ENCODE peak calls at places on chromosome 20, in five cellular contexts. One of them, this sample, is unnamed.
A peak's percentile ranks its signal among the peaks of the same experiment; 100 is the strongest.

GRCh38 chr20:1338801-1339200 is 9.9 kb upstream of the SDCBP2 start:
- DNase-seq in right atrium auricular region: peak; percentile 40
- DNase-seq in kidney: no peak
- DNase-seq in fibroblast of mammary gland: no peak
- DNase-seq in heart left ventricle: no peak
- DNase-seq in this sample: no peak

GRCh38 chr20:9211016-9211760 is 142.3 kb downstream of the PLCB4 start:
- DNase-seq in right atrium auricular region: no peak
- DNase-seq in kidney: no peak
- DNase-seq in fibroblast of mammary gland: no peak
- DNase-seq in heart left ventricle: no peak
- DNase-seq in this sample: no peak

GRCh38 chr20:48821261-48821910 is 6.4 kb downstream of the PREX1 start:
- DNase-seq in right atrium auricular region: no peak
- DNase-seq in kidney: no peak
- DNase-seq in fibroblast of mammary gland: no peak
- DNase-seq in heart left ventricle: no peak
- DNase-seq in this sample: no peak

GRCh38 chr20:61733891-61734732 is 331.6 kb downstream of the TAF4 start:
- DNase-seq in right atrium auricular region: no peak
- DNase-seq in kidney: peak; percentile 54
- DNase-seq in fibroblast of mammary gland: no peak
- DNase-seq in heart left ventricle: no peak
- DNase-seq in this sample: no peak

GRCh38 chr20:44701116-44701865 is 13.9 kb upstream of the CCN5 start:
- DNase-seq in right atrium auricular region: no peak
- DNase-seq in kidney: peak; percentile 79
- DNase-seq in fibroblast of mammary gland: peak; percentile 63
- DNase-seq in heart left ventricle: no peak
- DNase-seq in this sample: peak; percentile 61

GRCh38 chr20:51884561-51884960 is 82.2 kb upstream of the SALL4 start:
- DNase-seq in right atrium auricular region: no peak
- DNase-seq in kidney: no peak
- DNase-seq in fibroblast of mammary gland: peak; percentile 34
- DNase-seq in heart left ventricle: no peak
- DNase-seq in this sample: peak; percentile 28

GRCh38 chr20:50276119-50277063 is 85.8 kb downstream of the CEBPB start:
- DNase-seq in right atrium auricular region: no peak
- DNase-seq in kidney: peak; percentile 58
- DNase-seq in fibroblast of mammary gland: no peak
- DNase-seq in heart left ventricle: no peak
- DNase-seq in this sample: no peak

GRCh38 chr20:57785061-57785460 is 75.2 kb upstream of the PMEPA1 start:
- DNase-seq in right atrium auricular region: no peak
- DNase-seq in kidney: no peak
- DNase-seq in fibroblast of mammary gland: no peak
- DNase-seq in heart left ventricle: no peak
- DNase-seq in this sample: no peak

GRCh38 chr20:11786108-11786507 is 131.6 kb upstream of the BTBD3 start:
- DNase-seq in right atrium auricular region: no peak
- DNase-seq in kidney: no peak
- DNase-seq in fibroblast of mammary gland: no peak
- DNase-seq in heart left ventricle: no peak
- DNase-seq in this sample: no peak

GRCh38 chr20:4605166-4605565 is 116.5 kb upstream of the PRND start:
- DNase-seq in right atrium auricular region: no peak
- DNase-seq in kidney: no peak
- DNase-seq in fibroblast of mammary gland: no peak
- DNase-seq in heart left ventricle: no peak
- DNase-seq in this sample: no peak

GRCh38 chr20:4603724-4604123 is 118.0 kb upstream of the PRND start:
- DNase-seq in right atrium auricular region: no peak
- DNase-seq in kidney: no peak
- DNase-seq in fibroblast of mammary gland: peak; percentile 34
- DNase-seq in heart left ventricle: no peak
- DNase-seq in this sample: peak; percentile 13

GRCh38 chr20:4604580-4604979 is 117.1 kb upstream of the PRND start:
- DNase-seq in right atrium auricular region: no peak
- DNase-seq in kidney: no peak
- DNase-seq in fibroblast of mammary gland: no peak
- DNase-seq in heart left ventricle: no peak
- DNase-seq in this sample: no peak

GRCh38 chr20:4601630-4602296 is 119.9 kb upstream of the PRND start:
- DNase-seq in right atrium auricular region: no peak
- DNase-seq in kidney: peak; percentile 71
- DNase-seq in fibroblast of mammary gland: no peak
- DNase-seq in heart left ventricle: peak; percentile 82
- DNase-seq in this sample: no peak

DNA sequence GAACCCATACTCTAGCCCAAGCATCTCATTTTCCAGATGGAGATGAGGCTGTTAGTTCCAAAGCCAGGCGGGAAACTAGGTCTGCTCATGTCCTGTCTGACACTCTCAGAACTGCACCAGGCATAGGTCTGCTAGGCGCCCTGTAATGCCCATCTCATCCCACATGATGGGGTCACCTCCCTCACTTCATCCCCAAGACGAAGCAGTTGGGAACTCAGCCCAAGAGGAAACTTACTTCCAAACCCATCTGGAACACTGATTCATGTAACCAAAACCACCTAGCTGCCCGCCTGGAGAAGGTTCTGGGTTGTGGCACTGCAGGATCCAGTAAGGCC is 119.4 kb upstream of the PRND start:
- DNase-seq in right atrium auricular region: no peak
- DNase-seq in kidney: no peak
- DNase-seq in fibroblast of mammary gland: peak; percentile 45
- DNase-seq in heart left ventricle: no peak
- DNase-seq in this sample: no peak
- TF ChIP-seq CTCF in right atrium auricular region: no peak
- TF ChIP-seq CTCF in kidney: no peak
- TF ChIP-seq CTCF in fibroblast of mammary gland: no peak
- TF ChIP-seq CTCF in heart left ventricle: no peak
- TF ChIP-seq CTCF in this sample: no peak

GRCh38 chr20:34709836-34710567 is 5.9 kb downstream of the TP53INP2 start:
- DNase-seq in right atrium auricular region: peak; percentile 67
- DNase-seq in kidney: peak; percentile 84
- DNase-seq in fibroblast of mammary gland: peak; percentile 53
- DNase-seq in heart left ventricle: peak; percentile 47
- DNase-seq in this sample: peak; percentile 60

GRCh38 chr20:34710568-34710839 is 6.4 kb downstream of the TP53INP2 start:
- DNase-seq in right atrium auricular region: no peak
- DNase-seq in kidney: no peak
- DNase-seq in fibroblast of mammary gland: no peak
- DNase-seq in heart left ventricle: no peak
- DNase-seq in this sample: no peak

GRCh38 chr20:34710861-34711574 is 6.9 kb downstream of the TP53INP2 start:
- DNase-seq in right atrium auricular region: no peak
- DNase-seq in kidney: no peak
- DNase-seq in fibroblast of mammary gland: no peak
- DNase-seq in heart left ventricle: no peak
- DNase-seq in this sample: no peak

GRCh38 chr20:34708621-34709043 is 4.5 kb downstream of the TP53INP2 start:
- DNase-seq in right atrium auricular region: peak; percentile 67
- DNase-seq in kidney: peak; percentile 76
- DNase-seq in fibroblast of mammary gland: peak; percentile 45
- DNase-seq in heart left ventricle: peak; percentile 42
- DNase-seq in this sample: peak; percentile 56

GRCh38 chr20:34709044-34709835 is 5.1 kb downstream of the TP53INP2 start:
- DNase-seq in right atrium auricular region: peak; percentile 82
- DNase-seq in kidney: peak; percentile 94
- DNase-seq in fibroblast of mammary gland: peak; percentile 75
- DNase-seq in heart left ventricle: peak; percentile 82
- DNase-seq in this sample: peak; percentile 75
- H3K4me3 ChIP-seq in right atrium auricular region: peak overlapping the region; percentile 48
- H3K4me3 ChIP-seq in kidney: peak overlapping the region; percentile 59
- H3K4me3 ChIP-seq in fibroblast of mammary gland: peak overlapping the region; percentile 67
- H3K4me3 ChIP-seq in heart left ventricle: peak overlapping the region; percentile 67
- H3K4me3 ChIP-seq in this sample: peak overlapping the region; percentile 73

GRCh38 chr20:12838261-12838866 is 170.4 kb upstream of the SPTLC3 start:
- DNase-seq in right atrium auricular region: no peak
- DNase-seq in kidney: no peak
- DNase-seq in fibroblast of mammary gland: no peak
- DNase-seq in heart left ventricle: no peak
- DNase-seq in this sample: no peak
- TF ChIP-seq CTCF in right atrium auricular region: no peak
- TF ChIP-seq CTCF in kidney: no peak
- TF ChIP-seq CTCF in fibroblast of mammary gland: no peak
- TF ChIP-seq CTCF in heart left ventricle: peak; percentile 14
- TF ChIP-seq CTCF in this sample: peak; percentile 21

DNA sequence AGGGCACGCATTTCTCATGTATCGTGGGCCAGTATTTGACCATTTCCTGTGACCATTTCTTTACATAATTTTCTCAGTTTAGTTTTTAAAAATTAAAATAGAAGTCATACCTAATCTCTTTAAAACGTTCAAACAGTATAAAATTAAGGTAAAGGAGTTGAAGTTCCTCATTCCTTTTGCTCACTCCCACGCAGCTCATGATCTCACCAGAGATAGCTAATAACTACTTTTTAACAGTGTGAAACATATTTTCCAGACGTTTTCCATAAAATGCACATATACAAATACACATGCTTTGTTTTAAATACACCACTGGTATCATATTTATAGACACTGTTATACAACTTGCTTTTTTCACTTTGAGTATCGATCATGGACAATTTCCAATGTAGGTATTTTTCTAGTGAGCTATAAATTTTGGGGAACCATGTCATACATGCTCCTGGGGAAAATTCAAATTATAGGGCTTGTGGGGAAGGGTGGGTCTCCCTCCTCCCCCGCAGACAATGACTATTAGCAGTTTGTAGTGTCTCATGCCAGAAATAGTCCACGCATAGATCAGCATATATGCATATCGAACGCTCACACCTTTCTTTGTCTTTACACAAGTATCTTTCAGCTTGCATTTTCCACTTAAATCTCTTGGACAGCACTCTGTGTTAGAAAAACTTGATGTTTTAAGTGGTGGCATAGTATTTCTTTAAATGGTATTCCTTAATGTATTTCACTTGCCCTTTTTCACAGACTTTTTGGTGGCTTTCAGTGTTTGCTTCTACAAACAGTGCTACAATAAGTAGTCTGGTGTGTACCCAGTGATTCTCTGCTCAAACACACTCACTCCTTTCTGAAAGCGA is 145.5 kb upstream of the ZNF217 start:
- DNase-seq in right atrium auricular region: no peak
- DNase-seq in kidney: no peak
- DNase-seq in fibroblast of mammary gland: no peak
- DNase-seq in heart left ventricle: no peak
- DNase-seq in this sample: peak; percentile 12
- H3K4me3 ChIP-seq in right atrium auricular region: no peak overlapping the region
- H3K4me3 ChIP-seq in kidney: no peak overlapping the region
- H3K4me3 ChIP-seq in fibroblast of mammary gland: no peak overlapping the region
- H3K4me3 ChIP-seq in heart left ventricle: peak overlapping the region; percentile 22
- H3K4me3 ChIP-seq in this sample: no peak overlapping the region

GRCh38 chr20:58930496-58930895 is 50.6 kb upstream of the NELFCD start:
- DNase-seq in right atrium auricular region: no peak
- DNase-seq in kidney: no peak
- DNase-seq in fibroblast of mammary gland: peak; percentile 50
- DNase-seq in heart left ventricle: no peak
- DNase-seq in this sample: no peak
- TF ChIP-seq CTCF in right atrium auricular region: no peak
- TF ChIP-seq CTCF in kidney: no peak
- TF ChIP-seq CTCF in fibroblast of mammary gland: no peak
- TF ChIP-seq CTCF in heart left ventricle: no peak
- TF ChIP-seq CTCF in this sample: no peak

This sample was measured in choroid plexus epithelial cell.